ENCODE peak calls at places on chromosomes 6 and 20, in four cellular contexts. R is stimulated activated CD4-positive, alpha-beta T cell treated with anti-CD3 and anti-CD28 coated beads, TNF-alpha, amount 100 ng/mL, for 4 hours; P is GM03348; J is HCT116. K is an unnamed sample.

GRCh38 chr20:37380864-37381579 is 35.1 kb downstream of the SRC start:
- DNase-seq in R (no peak), P (no peak), J (no peak), K (no peak)

GRCh38 chr6:134821397-134821796 is 128.5 kb downstream of the ALDH8A1 start:
- DNase-seq in R (no peak), P (no peak), J (no peak), K (no peak)

GRCh38 chr6:142856857-142857608 is 87.9 kb downstream of the HIVEP2 start:
- DNase-seq in R (no peak), P (no peak), J (no peak), K (no peak)

GRCh38 chr6:1872649-1873131 is 263.0 kb downstream of the FOXC1 start:
- DNase-seq in R (no peak), P (peak), J (no peak), K (no peak)

GRCh38 chr6:30158475-30159025 is 2.5 kb downstream of the TRIM10 start:
- DNase-seq in R (no peak), P (no peak), J (no peak), K (no peak)

GRCh38 chr20:59827138-59828056 is 106.0 kb downstream of the SYCP2 start:
- DNase-seq in R (no peak), P (peak), J (no peak), K (no peak)

GRCh38 chr6:8108031-8108660 is 5.8 kb upstream of the EEF1E1 start:
- DNase-seq in R (no peak), P (peak), J (peak), K (no peak)

GRCh38 chr6:91135406-91135805 is 548.5 kb upstream of the MAP3K7 start:
- DNase-seq in R (no peak), P (no peak), J (no peak), K (no peak)

GRCh38 chr20:34065260-34065659 is 46.8 kb downstream of the EIF2S2 start:
- DNase-seq in R (no peak), P (peak), J (no peak), K (no peak)

GRCh38 chr6:158131926-158132325 is 36.1 kb downstream of the SERAC1 start:
- DNase-seq in R (no peak), P (no peak), J (no peak), K (peak)

GRCh38 chr6:16914184-16914583 is 152.9 kb upstream of the ATXN1 start:
- DNase-seq in R (no peak), P (no peak), J (no peak), K (no peak)

GRCh38 chr6:53293691-53294090 is 55.1 kb downstream of the ELOVL5 start:
- DNase-seq in R (no peak), P (no peak), J (no peak), K (no peak)

K was measured in Jurkat, Clone E6-1.